ENCODE peak calls at places on chromosomes 1 and 21, in eight cellular contexts. P is foreskin fibroblast, J is AG10803, N is GM20000, V is WERI-Rb-1, R is ovary, X is GM12864, W is RWPE1. B is an unnamed sample.

GRCh38 chr21:14114251-14114650 is 96.5 kb downstream of the LIPI start:
- DNase-seq in J (no peak), R (no peak), P (no peak), X (no peak), V (no peak), W (peak), N (no peak), B (no peak)

GRCh38 chr1:244204004-244204403 is 152.9 kb downstream of the ZBTB18 start:
- DNase-seq in R (no peak), N (no peak), J (no peak), X (no peak), W (no peak), V (no peak), P (no peak), B (no peak)

GRCh38 chr1:201769072-201769471 is 59.9 kb upstream of the IPO9 start:
- DNase-seq in X (no peak), V (no peak), N (no peak), P (no peak), J (no peak), W (no peak), R (no peak), B (no peak)

GRCh38 chr1:15803380-15803779 is 4.1 kb downstream of the UQCRHL start:
- DNase-seq in R (no peak), V (peak), X (no peak), P (no peak), W (no peak), J (no peak), N (peak), B (peak)

GRCh38 chr1:29575826-29576225 is 339.5 kb downstream of the PTPRU start:
- DNase-seq in R (no peak), P (no peak), J (peak), N (no peak), V (no peak), X (no peak), W (no peak), B (no peak)

GRCh38 chr1:13597166-13597565 is 13.5 kb downstream of the PDPN start:
- DNase-seq in W (no peak), V (no peak), X (no peak), P (no peak), R (no peak), J (no peak), N (no peak), B (no peak)

GRCh38 chr1:55817027-55817426 is 601.9 kb upstream of the USP24 start:
- DNase-seq in R (no peak), N (no peak), W (no peak), X (no peak), J (no peak), P (no peak), V (no peak), B (no peak)

GRCh38 chr1:143691400-143691891 is 280.3 kb downstream of the FAM72C start:
- DNase-seq in V (no peak), N (no peak), X (no peak), R (no peak), J (peak), P (peak), W (no peak), B (no peak)

GRCh38 chr1:22976461-22977243 is 4.0 kb upstream of the LACTBL1 start:
- DNase-seq in N (peak), X (peak), V (peak), W (peak), P (peak), J (peak), R (no peak), B (peak)

GRCh38 chr1:74523873-74524480 is 11.6 kb upstream of the LRRC53 start:
- DNase-seq in P (no peak), X (no peak), R (no peak), N (no peak), W (no peak), J (peak), V (no peak), B (no peak)

GRCh38 chr1:117674521-117675400 is 68.9 kb downstream of the TENT5C start:
- DNase-seq in W (no peak), N (peak), X (no peak), R (no peak), V (peak), P (no peak), J (peak), B (peak)

GRCh38 chr1:217605390-217605789 is 25.5 kb downstream of the GPATCH2 start:
- DNase-seq in W (no peak), V (no peak), R (no peak), N (no peak), P (no peak), X (no peak), J (no peak), B (no peak)

GRCh38 chr1:30533796-30534550 is 189.4 kb downstream of the MATN1 start:
- DNase-seq in V (no peak), J (no peak), P (no peak), N (no peak), X (no peak), W (no peak), R (no peak), B (no peak)

GRCh38 chr1:214439352-214440119 is 111.9 kb downstream of the PTPN14 start:
- DNase-seq in W (peak), J (peak), V (peak), R (peak), X (peak), N (peak), P (no peak), B (no peak)

GRCh38 chr21:34745557-34746255 is 76.9 kb downstream of the CLIC6 start:
- DNase-seq in P (peak), R (peak), J (peak), W (peak), V (peak), X (peak), N (peak), B (peak)

GRCh38 chr1:155085504-155086181 is 7.0 kb downstream of the EFNA3 start:
- DNase-seq in R (peak), J (no peak), X (no peak), P (no peak), V (peak), N (peak), W (peak), B (peak)

GRCh38 chr1:240765732-240766363 is 153.9 kb upstream of the GREM2 start:
- DNase-seq in J (peak), X (no peak), P (peak), N (no peak), W (peak), R (no peak), V (no peak), B (no peak)

GRCh38 chr1:198153103-198153502 is 3.7 kb upstream of the NEK7 start:
- DNase-seq in P (peak), V (no peak), X (no peak), W (no peak), J (peak), N (no peak), R (no peak), B (no peak)

GRCh38 chr1:55061000-55061705 is 21.8 kb downstream of the PCSK9 start:
- DNase-seq in W (no peak), V (no peak), P (no peak), J (no peak), R (no peak), N (no peak), X (no peak), B (no peak)

GRCh38 chr1:6738987-6739386 is 37.4 kb upstream of the DNAJC11 start:
- DNase-seq in N (no peak), X (no peak), P (no peak), R (no peak), V (no peak), J (no peak), W (no peak), B (no peak)

GRCh38 chr21:16079830-16080229 is 350.0 kb downstream of the USP25 start:
- DNase-seq in X (no peak), N (no peak), R (no peak), P (peak), V (no peak), W (no peak), J (peak), B (no peak)

GRCh38 chr1:942411-942821 is 16.6 kb downstream of the NOC2L start:
- DNase-seq in X (no peak), P (no peak), J (no peak), R (no peak), W (no peak), N (no peak), V (no peak), B (no peak)

GRCh38 chr1:21261551-21262281 is 28.5 kb downstream of the ECE1 start:
- DNase-seq in V (no peak), J (peak), N (no peak), X (no peak), P (peak), W (peak), R (no peak), B (no peak)

GRCh38 chr1:15485534-15486091 is 9.7 kb downstream of the CELA2B start:
- DNase-seq in N (no peak), R (no peak), V (no peak), X (no peak), J (no peak), P (no peak), W (no peak), B (no peak)

GRCh38 chr1:94797286-94797685 is 22.9 kb upstream of the SLC44A3 start:
- DNase-seq in R (no peak), W (no peak), X (no peak), V (no peak), J (peak), P (no peak), N (no peak), B (no peak)

GRCh38 chr1:78177708-78178270 is 132.0 kb downstream of the GIPC2 start:
- DNase-seq in X (no peak), N (no peak), V (no peak), R (no peak), W (no peak), P (no peak), J (no peak), B (no peak)

GRCh38 chr1:68811806-68812205 is 314.9 kb upstream of the DEPDC1 start:
- DNase-seq in X (no peak), J (no peak), N (no peak), R (no peak), P (no peak), V (no peak), W (no peak), B (no peak)

GRCh38 chr1:200668514-200669313 is 993 bp downstream of the DDX59 start:
- DNase-seq in X (no peak), R (no peak), N (no peak), P (no peak), W (no peak), J (no peak), V (no peak), B (no peak)

GRCh38 chr1:184061396-184062003 is 10.0 kb downstream of the TSEN15 start:
- DNase-seq in R (no peak), W (no peak), P (peak), V (no peak), J (peak), X (no peak), N (no peak), B (no peak)

GRCh38 chr1:93905051-93905450 is 4.2 kb downstream of the GCLM start:
- DNase-seq in P (peak), W (no peak), N (no peak), V (no peak), R (no peak), J (no peak), X (no peak), B (no peak)

DNA sequence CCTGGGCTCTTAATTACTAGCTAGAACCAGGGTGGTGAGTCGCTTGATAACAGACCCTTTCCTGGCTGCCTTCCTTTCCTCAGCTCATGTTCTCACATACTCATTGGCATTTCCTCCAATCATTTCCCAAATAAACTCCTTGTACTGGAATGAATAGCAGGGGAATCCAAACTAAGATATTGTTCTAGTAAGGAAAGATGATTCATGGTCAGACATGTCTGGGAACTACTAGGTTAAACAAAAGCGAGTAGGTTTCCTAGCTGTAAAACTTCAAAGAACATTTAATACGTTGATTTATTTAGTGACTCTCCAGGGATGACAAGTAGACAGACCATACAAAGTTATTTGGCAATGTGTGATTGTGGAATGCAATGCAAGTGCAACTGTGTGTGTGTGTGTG is 121.2 kb upstream of the KCNJ6 start:
- DNase-seq in P (no peak), R (no peak), J (peak), N (no peak), W (peak), X (no peak), V (no peak), B (no peak)
- TF ChIP-seq CTCF in P (no peak), R (no peak), J (no peak), N (no peak), W (no peak), X (no peak), V (no peak), B (no peak)

GRCh38 chr1:50747394-50747793 is 212.7 kb downstream of the FAF1 start:
- DNase-seq in J (no peak), V (no peak), P (no peak), R (no peak), N (no peak), W (no peak), X (no peak), B (no peak)

GRCh38 chr1:50750021-50750619 is 209.9 kb downstream of the FAF1 start:
- DNase-seq in X (no peak), P (peak), J (peak), V (peak), N (no peak), W (peak), R (no peak), B (no peak)
- TF ChIP-seq CTCF in X (peak), P (peak), J (peak), V (peak), N (no peak), W (peak), R (no peak), B (no peak)

DNA sequence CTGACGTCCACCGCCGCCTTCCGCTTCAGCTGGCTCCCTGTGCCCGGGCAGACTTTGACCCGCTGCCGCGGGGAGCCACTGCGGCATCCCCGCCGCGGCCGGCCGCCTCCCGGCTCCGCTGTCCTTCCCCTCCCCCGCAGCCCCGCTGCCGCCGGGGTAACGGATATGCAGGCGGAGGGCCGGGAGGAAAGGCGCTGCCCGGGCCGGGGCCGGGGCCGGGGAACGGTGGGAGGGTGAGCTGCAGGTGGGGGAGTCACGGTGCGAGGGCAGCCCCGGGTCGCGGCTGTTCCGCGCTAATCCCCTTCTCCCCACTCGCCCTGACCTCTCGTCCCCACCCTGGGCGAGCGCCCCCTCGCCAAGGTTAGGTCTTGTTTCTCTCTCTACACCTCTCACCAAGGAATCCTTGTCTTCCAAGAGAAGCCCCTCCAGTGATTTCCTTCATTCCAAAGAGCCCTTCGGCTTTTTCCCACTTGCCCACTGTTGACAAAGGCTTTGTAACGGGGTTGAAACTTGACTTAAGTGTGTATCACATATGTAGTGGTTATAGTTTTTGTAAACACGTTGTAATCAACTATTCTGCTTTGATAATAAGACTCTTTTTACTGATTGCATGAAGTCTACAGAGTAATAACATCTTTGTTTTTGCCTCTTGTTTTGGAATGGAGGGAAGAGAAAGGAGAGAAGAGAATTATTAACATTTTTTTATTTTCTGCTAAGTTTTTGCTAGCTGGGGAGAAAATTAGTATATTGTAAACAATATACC is 685 bp downstream of the XPR1 start:
- DNase-seq in N (peak), J (no peak), P (peak), R (peak), X (no peak), V (peak), W (peak), B (peak)
- TF ChIP-seq CTCF in N (no peak), J (peak), P (peak), R (no peak), X (peak), V (peak), W (no peak), B (no peak)

GRCh38 chr1:185406006-185406974 is 89.2 kb upstream of the IVNS1ABP start:
- DNase-seq in J (no peak), P (no peak), N (peak), R (no peak), X (no peak), W (no peak), V (no peak), B (peak)

GRCh38 chr1:185408675-185409270 is 91.7 kb upstream of the IVNS1ABP start:
- DNase-seq in R (no peak), X (no peak), P (no peak), W (no peak), J (no peak), V (no peak), N (no peak), B (no peak)

GRCh38 chr1:185409763-185410528 is 92.9 kb upstream of the IVNS1ABP start:
- DNase-seq in W (no peak), J (peak), X (no peak), P (peak), R (no peak), N (no peak), V (no peak), B (no peak)

GRCh38 chr1:185412385-185413074 is 95.5 kb upstream of the IVNS1ABP start:
- DNase-seq in J (no peak), X (no peak), V (no peak), P (no peak), W (peak), N (no peak), R (no peak), B (no peak)

DNA sequence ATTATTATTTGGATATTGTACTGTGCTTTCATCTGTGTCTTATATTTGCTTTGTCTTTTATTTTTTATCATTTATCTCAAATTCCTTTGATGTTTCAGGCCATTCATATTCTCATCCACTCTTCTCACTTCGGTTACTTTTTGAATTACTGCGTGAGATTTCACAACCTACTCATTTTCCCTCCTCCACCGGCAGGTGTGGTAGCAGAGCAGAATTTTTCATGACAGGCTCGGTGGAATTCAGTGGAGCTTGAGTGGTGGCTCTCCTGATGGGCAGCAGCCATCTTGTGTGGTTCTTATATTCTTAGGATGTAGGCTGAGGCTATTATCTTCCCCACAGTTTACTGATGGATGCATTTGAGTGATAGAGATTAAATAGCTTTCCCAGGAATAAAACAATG is 92.3 kb upstream of the IVNS1ABP start:
- DNase-seq in W (no peak), N (no peak), V (no peak), J (no peak), X (no peak), P (no peak), R (no peak), B (no peak)
- TF ChIP-seq CTCF in W (no peak), N (no peak), V (no peak), J (no peak), X (no peak), P (no peak), R (no peak), B (no peak)

DNA sequence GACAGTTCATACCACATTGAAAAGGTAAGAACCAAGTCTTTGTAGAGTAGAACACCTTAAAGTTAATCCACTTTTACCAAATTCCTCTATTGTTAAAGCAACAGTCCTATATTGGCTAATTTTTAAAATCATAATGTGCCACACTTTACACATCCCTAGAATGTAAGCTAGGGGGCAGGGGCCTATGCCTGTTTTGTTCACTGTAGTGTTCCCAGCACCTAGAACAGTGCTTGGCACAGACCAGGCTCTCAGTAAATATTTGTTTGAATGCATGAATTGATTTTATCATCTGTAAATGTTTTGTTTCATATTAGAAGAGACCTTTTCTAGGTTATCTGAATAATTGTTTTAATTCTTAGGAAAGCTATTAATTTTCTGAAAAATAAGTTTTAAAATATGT is 9.1 kb downstream of the SMAP2 start:
- DNase-seq in X (no peak), P (no peak), V (no peak), N (no peak), J (no peak), R (no peak), W (no peak), B (no peak)
- TF ChIP-seq CTCF in X (no peak), P (no peak), V (no peak), N (no peak), J (no peak), R (no peak), W (no peak), B (no peak)

GRCh38 chr1:38029081-38029681 is 16.6 kb downstream of the UTP11 start:
- DNase-seq in W (no peak), X (no peak), J (no peak), V (peak), R (peak), P (no peak), N (peak), B (no peak)
- TF ChIP-seq CTCF in W (no peak), X (no peak), J (no peak), V (peak), R (no peak), P (no peak), N (no peak), B (no peak)

GRCh38 chr1:168321945-168322344 is 41.3 kb downstream of the TBX19 start:
- DNase-seq in P (peak), N (peak), X (no peak), R (no peak), V (no peak), W (peak), J (peak), B (no peak)
- TF ChIP-seq CTCF in P (peak), N (no peak), X (peak), R (no peak), V (no peak), W (no peak), J (peak), B (no peak)